ENCODE peak calls at places on chromosome 11, in six cellular contexts. Z, Y, P, X, N and J are unnamed samples.

GRCh38 chr11:126542621-126543020 is 187.1 kb downstream of the ST3GAL4 start:
- DNase-seq in Z (no peak), Y (no peak), P (no peak), X (no peak), N (no peak), J (no peak)

GRCh38 chr11:108752297-108752751 is 87.5 kb downstream of the DDX10 start:
- DNase-seq in Z (no peak), Y (no peak), P (no peak), X (no peak), N (no peak), J (no peak)

GRCh38 chr11:34632105-34632780 is 11.3 kb downstream of the EHF start:
- DNase-seq in Z (no peak), Y (no peak), P (no peak), X (no peak), N (no peak), J (no peak)

GRCh38 chr11:103803062-103803461 is 233.4 kb upstream of the DDI1 start:
- DNase-seq in Z (no peak), Y (no peak), P (no peak), X (no peak), N (peak; percentile 82), J (no peak)

GRCh38 chr11:65492387-65492636 is 6.5 kb upstream of the MALAT1 start:
- DNase-seq in Z (no peak), Y (no peak), P (no peak), X (no peak), N (no peak), J (no peak)

GRCh38 chr11:134438533-134438932 is 26.5 kb upstream of the B3GAT1 start:
- DNase-seq in Z (no peak), Y (no peak), P (no peak), X (no peak), N (no peak), J (no peak)

GRCh38 chr11:75760710-75761493 is 7.7 kb upstream of the DGAT2 start:
- DNase-seq in Z (no peak), Y (no peak), P (no peak), X (no peak), N (peak; percentile 72), J (no peak)

GRCh38 chr11:4647795-4648194 is 4.0 kb downstream of the OR51E1 start:
- DNase-seq in Z (no peak), Y (no peak), P (no peak), X (no peak), N (no peak), J (no peak)

GRCh38 chr11:82505384-82505783 is 228.3 kb downstream of the FAM181B start:
- DNase-seq in Z (no peak), Y (no peak), P (no peak), X (no peak), N (no peak), J (no peak)

GRCh38 chr11:80598905-80599304 is 1158.1 kb upstream of the TENM4 start:
- DNase-seq in Z (no peak), Y (no peak), P (no peak), X (no peak), N (no peak), J (no peak)

GRCh38 chr11:6413791-6414231 is 5.1 kb downstream of the APBB1 start:
- DNase-seq in Z (no peak), Y (no peak), P (peak; percentile 30), X (no peak), N (no peak), J (no peak)

GRCh38 chr11:119318240-119319135 is 1.6 kb upstream of the MCAM start:
- DNase-seq in Z (no peak), Y (no peak), P (no peak), X (no peak), N (peak; percentile 89), J (no peak)

GRCh38 chr11:34349882-34350281 is 7.9 kb downstream of the ABTB2 start:
- DNase-seq in Z (no peak), Y (no peak), P (no peak), X (no peak), N (peak; percentile 78), J (no peak)